ENCODE peak calls at places on chromosome 17, in five cellular contexts. A is thyroid gland; Z is activated B cell treated with CpG ODN at 0.5 μM for 24 hours; G is activated naive CD8-positive, alpha-beta T cell treated with anti-CD3 and anti-CD28 coated beads, Interleukin-2, amount 50 U/mL, for 24 hours; T is AG09319. Q is an unnamed sample.

GRCh38 chr17:64234961-64235360 is 28.1 kb downstream of the TEX2 start:
- DNase-seq in Z (no peak), T (no peak), A (no peak), G (no peak), Q (no peak)

GRCh38 chr17:10618202-10618635 is 38.9 kb downstream of the MYH3 start:
- DNase-seq in Z (peak), G (peak), A (peak), T (peak), Q (peak)

GRCh38 chr17:81980122-81980521 is 2.7 kb downstream of the ASPSCR1 start:
- DNase-seq in T (no peak), G (no peak), A (no peak), Z (no peak), Q (no peak)

GRCh38 chr17:55588446-55588845 is 77.2 kb upstream of the SMIM36 start:
- DNase-seq in A (no peak), G (no peak), Z (no peak), T (no peak), Q (no peak)

GRCh38 chr17:82866521-82867214 is 26.8 kb upstream of the ZNF750 start:
- DNase-seq in Z (no peak), G (no peak), T (no peak), A (no peak), Q (no peak)

GRCh38 chr17:42920922-42921321 is 20.3 kb downstream of the G6PC1 start:
- DNase-seq in A (no peak), T (no peak), G (no peak), Z (no peak), Q (no peak)

GRCh38 chr17:42358434-42358833 is 29.8 kb downstream of the STAT3 start:
- DNase-seq in G (no peak), T (no peak), A (no peak), Z (no peak), Q (no peak)

GRCh38 chr17:40323731-40324650 is 15.0 kb downstream of the RARA start:
- DNase-seq in Z (peak), G (peak), A (no peak), T (no peak), Q (no peak)